ENCODE peak calls at places on chromosome 10, in four cellular contexts. U is mesothelial cell of epicardium, C is nephron progenitor cell, D is fibroblast of the aortic adventitia. G is an unnamed sample.

GRCh38 chr10:58981846-58982245 is 194.6 kb upstream of the PHYHIPL start:
- DNase-seq in U (no peak), C (no peak), D (no peak), G (no peak)

GRCh38 chr10:34423607-34424325 is 391.3 kb downstream of the PARD3 start:
- DNase-seq in U (no peak), C (no peak), D (no peak), G (no peak)

GRCh38 chr10:59670269-59670668 is 39.4 kb downstream of the SLC16A9 start:
- DNase-seq in U (no peak), C (no peak), D (no peak), G (no peak)

GRCh38 chr10:32149257-32149955 is 93.2 kb upstream of the KIF5B start:
- DNase-seq in U (no peak), C (no peak), D (peak; percentile 99), G (no peak)

GRCh38 chr10:133185916-133186315 is 25.9 kb downstream of the KNDC1 start:
- DNase-seq in U (no peak), C (peak; percentile 41), D (no peak), G (no peak)

GRCh38 chr10:132136689-132137088 is 50.1 kb upstream of the DPYSL4 start:
- DNase-seq in U (no peak), C (no peak), D (no peak), G (no peak)

GRCh38 chr10:83166344-83166743 is 973.0 kb upstream of the GHITM start:
- DNase-seq in U (no peak), C (peak; percentile 22), D (no peak), G (no peak)

GRCh38 chr10:78408671-78409472 is 375.2 kb downstream of the RPS24 start:
- DNase-seq in U (no peak), C (no peak), D (peak; percentile 77), G (no peak)

GRCh38 chr10:86673827-86674581 is 5.7 kb downstream of the LDB3 start:
- DNase-seq in U (no peak), C (no peak), D (no peak), G (no peak)

GRCh38 chr10:5720182-5720581 is 35.5 kb downstream of the TASOR2 start:
- DNase-seq in U (no peak), C (no peak), D (no peak), G (no peak)

GRCh38 chr10:31383810-31384588 is 65.0 kb downstream of the ZEB1 start:
- DNase-seq in U (no peak), C (no peak), D (no peak), G (no peak)

GRCh38 chr10:21531164-21531563 is 2.9 kb upstream of the MLLT10 start:
- DNase-seq in U (no peak), C (no peak), D (no peak), G (no peak)

GRCh38 chr10:29860159-29860558 is 199.2 kb downstream of the JCAD start:
- DNase-seq in U (no peak), C (no peak), D (no peak), G (no peak)

GRCh38 chr10:120979435-120980315 is 128.5 kb downstream of the WDR11 start:
- DNase-seq in U (peak; percentile 59), C (peak; percentile 74), D (no peak), G (peak; percentile 74)

GRCh38 chr10:38146579-38147333 is 52.6 kb downstream of the ZNF37A start:
- DNase-seq in U (no peak), C (no peak), D (no peak), G (no peak)

GRCh38 chr10:88898727-88899126 is 18.7 kb downstream of the STAMBPL1 start:
- DNase-seq in U (no peak), C (no peak), D (no peak), G (no peak)

GRCh38 chr10:101236376-101237079 is 7.3 kb upstream of the LBX1 start:
- DNase-seq in U (no peak), C (peak; percentile 53), D (no peak), G (no peak)

GRCh38 chr10:34163075-34163905 is 651.8 kb downstream of the PARD3 start:
- DNase-seq in U (no peak), C (no peak), D (peak; percentile 34), G (no peak)

GRCh38 chr10:110475722-110476515 is 21.8 kb upstream of the DUSP5 start:
- DNase-seq in U (no peak), C (no peak), D (no peak), G (no peak)

GRCh38 chr10:115093286-115093775 is at the start of gene ATRNL1:
- DNase-seq in U (peak; percentile 46), C (peak; percentile 72), D (no peak), G (peak; percentile 42)

GRCh38 chr10:31129261-31129660 is 97.6 kb upstream of the ZNF438 start:
- DNase-seq in U (no peak), C (no peak), D (peak; percentile 98), G (no peak)

DNA sequence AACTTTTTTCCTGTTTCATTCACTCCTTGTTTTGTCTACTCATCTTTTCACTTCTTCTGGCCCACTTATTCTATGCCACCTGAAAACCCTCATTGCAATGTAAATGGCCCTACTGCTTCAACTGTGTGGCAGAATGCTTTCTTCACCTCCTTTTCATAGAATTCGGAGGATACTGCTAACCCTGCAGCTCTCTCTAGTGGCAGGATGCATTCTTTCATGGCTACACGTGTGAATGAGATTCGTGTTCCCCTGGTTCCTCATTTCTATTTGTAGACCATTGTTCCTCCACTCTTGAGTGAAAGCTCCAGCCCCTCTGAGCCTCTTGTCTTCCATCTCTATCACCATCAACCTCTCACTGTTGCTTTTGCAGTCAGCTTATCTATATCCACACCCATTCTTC is 20.9 kb upstream of the CYP26C1 start:
- DNase-seq in U (no peak), C (no peak), D (peak; percentile 64), G (no peak)
- TF ChIP-seq CTCF in U (no peak), C (no peak), D (peak; percentile 77), G (peak; percentile 20)

DNA sequence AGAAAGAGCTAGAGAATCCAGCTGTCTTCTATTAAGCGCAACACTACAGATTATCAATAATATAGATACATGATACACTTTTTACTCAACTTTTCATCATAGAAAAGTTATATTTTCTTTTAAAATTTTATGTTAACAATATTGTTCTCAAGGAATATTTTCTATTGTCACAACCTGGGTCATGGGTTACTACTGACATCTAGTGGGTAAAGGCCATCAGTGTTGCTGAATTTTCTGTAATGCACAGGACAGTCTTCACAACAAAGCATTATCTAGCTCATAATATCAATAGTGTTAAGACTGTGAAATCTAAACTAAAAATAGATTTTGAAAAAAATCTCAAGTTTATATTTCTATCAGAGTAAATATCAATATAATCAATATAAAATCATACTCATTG is 209.8 kb downstream of the ZNF33B start:
- DNase-seq in U (no peak), C (no peak), D (peak; percentile 13), G (no peak)
- TF ChIP-seq CTCF in U (no peak), C (no peak), D (peak; percentile 43), G (no peak)

DNA sequence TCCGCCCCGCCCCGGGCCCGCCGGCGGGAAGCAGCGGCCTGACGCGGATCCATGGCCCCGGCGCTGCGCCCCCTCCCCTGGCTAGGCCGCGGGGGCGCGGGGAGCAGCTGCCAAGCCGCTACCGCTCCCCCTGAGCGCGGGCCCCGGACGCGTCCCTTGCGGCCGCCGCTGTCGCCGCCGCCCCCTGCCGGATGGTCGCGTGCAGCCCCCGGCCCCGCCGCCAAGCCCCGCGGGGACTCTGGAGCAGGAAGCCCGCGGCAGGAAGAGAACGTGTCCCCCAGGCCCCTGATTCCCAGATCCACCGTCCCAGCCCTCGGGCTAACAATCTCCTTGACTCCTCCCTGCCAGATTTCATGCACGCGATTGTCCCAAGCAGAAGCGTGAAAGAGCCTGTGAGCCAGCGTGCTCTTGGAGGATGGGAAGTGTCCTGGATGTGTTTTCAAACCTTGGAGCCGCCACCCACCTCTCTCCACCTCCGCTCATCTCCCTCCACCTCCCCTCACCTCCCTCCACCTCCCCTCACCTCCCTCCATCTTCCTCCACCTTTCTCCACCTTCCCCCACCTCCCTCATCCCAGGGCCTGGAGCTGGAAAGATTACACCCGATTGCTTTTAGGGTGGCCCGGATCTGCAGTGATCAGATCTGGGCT is 419 bp upstream of the PRTFDC1 start:
- DNase-seq in U (peak; percentile 50), C (peak; percentile 76), D (peak; percentile 82), G (peak; percentile 65)
- TF ChIP-seq CTCF in U (no peak), C (no peak), D (no peak), G (peak; percentile 72)

GRCh38 chr10:27223964-27224363 is 16.6 kb downstream of the ACBD5 start:
- DNase-seq in U (no peak), C (peak; percentile 17), D (peak; percentile 49), G (no peak)
- TF ChIP-seq CTCF in U (peak; percentile 70), C (peak; percentile 49), D (peak; percentile 54), G (peak; percentile 69)

GRCh38 chr10:123536176-123536845 is 129.8 kb upstream of the GPR26 start:
- DNase-seq in U (no peak), C (no peak), D (no peak), G (no peak)
- TF ChIP-seq CTCF in U (no peak), C (no peak), D (no peak), G (no peak)

DNA sequence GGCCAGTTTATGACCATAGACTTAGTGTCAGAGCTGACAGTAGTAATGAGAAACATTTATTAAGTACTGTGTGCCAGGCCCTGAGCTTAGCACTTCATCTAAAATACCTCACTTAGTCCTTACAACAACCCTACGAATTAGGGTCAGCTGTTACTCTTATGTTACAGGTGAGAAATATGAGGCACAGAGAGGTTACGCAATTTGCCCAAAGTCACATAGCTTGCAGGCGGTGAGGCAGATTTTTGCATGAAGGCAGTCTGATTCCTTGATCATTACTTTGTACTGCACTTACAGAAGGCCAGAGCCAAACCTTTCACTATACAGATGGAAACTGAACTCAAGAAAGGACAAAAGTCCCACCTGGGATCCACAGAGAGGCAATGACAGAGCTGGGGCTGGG is 10.2 kb downstream of the CDH23 start:
- DNase-seq in U (no peak), C (no peak), D (no peak), G (no peak)
- TF ChIP-seq CTCF in U (no peak), C (no peak), D (no peak), G (no peak)

GRCh38 chr10:80290474-80291220 is 1.2 kb upstream of the MAT1A start:
- DNase-seq in U (no peak), C (no peak), D (no peak), G (no peak)

GRCh38 chr10:80284522-80284921 is 4.9 kb downstream of the MAT1A start:
- DNase-seq in U (no peak), C (no peak), D (no peak), G (no peak)

GRCh38 chr10:80292607-80293239 is 3.3 kb upstream of the MAT1A start:
- DNase-seq in U (no peak), C (no peak), D (no peak), G (no peak)

GRCh38 chr10:80288849-80289248 is 609 bp downstream of the MAT1A start:
- DNase-seq in U (no peak), C (no peak), D (no peak), G (no peak)

DNA sequence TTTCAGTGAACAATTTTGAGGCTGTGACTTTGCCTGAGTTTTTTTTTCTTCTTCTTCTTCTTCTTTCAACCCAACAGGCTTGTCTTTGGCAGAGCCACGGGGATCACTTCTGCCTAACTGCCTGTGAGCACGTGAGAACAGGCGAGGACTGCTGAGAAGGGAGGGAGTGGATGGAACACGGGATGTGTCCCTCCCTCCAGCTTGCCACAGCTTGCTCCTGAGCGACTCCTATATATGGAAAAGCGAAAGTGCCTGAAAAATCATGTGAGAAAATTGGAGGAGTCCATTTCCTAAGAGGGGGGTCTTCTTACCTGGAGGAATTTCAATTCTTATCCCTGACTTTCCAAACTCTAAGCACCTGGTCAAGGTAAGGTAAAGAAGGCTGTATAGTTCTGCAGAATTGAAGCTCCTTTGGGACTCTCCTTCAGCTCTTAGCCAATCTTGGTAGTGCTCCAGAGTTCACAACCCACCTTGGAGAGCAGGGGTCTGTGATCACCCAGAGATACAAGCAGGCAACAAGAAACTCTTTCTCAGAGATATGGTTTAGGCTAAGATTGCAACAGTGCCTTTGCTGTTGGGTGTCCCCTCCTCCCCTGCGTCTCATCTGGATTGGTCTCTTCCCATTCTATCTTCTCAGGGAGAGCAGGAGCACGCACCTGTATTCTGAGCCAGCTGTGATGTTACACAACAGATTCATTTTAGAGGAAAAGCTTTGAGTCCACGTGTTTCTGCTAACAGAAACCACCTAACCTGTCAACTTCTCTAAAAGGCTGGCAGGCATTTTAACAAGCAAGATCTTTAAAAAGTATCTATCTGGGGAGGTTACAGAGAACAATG is at the start of gene MAT1A:
- DNase-seq in U (no peak), C (no peak), D (no peak), G (no peak)
- TF ChIP-seq CTCF in U (no peak), C (no peak), D (no peak), G (no peak)